ENCODE peak calls at places on chromosome 13, in five cellular contexts. One of them, this sample, is unnamed. For H3K4me1, the result is how much of the 10 kb centered on the place peaks cover.

GRCh38 chr13:40922437-40923040 is 96.6 kb downstream of the ELF1 start:
- DNase-seq in naive thymus-derived CD4-positive, alpha-beta T cell: no peak
- DNase-seq in pancreas: no peak
- DNase-seq in thoracic aorta: no peak
- DNase-seq in kidney: no peak
- DNase-seq in this sample: no peak

GRCh38 chr13:112781287-112781686 is 91.4 kb downstream of the ATP11A start:
- DNase-seq in naive thymus-derived CD4-positive, alpha-beta T cell: no peak
- DNase-seq in pancreas: no peak
- DNase-seq in thoracic aorta: no peak
- DNase-seq in kidney: no peak
- DNase-seq in this sample: no peak

GRCh38 chr13:53266757-53267156 is 238.1 kb downstream of the OLFM4 start:
- DNase-seq in naive thymus-derived CD4-positive, alpha-beta T cell: no peak
- DNase-seq in pancreas: no peak
- DNase-seq in thoracic aorta: no peak
- DNase-seq in kidney: no peak
- DNase-seq in this sample: no peak

GRCh38 chr13:108272333-108272732 is 2.8 kb downstream of the TNFSF13B start:
- DNase-seq in naive thymus-derived CD4-positive, alpha-beta T cell: no peak
- DNase-seq in pancreas: no peak
- DNase-seq in thoracic aorta: no peak
- DNase-seq in kidney: no peak
- DNase-seq in this sample: peak

GRCh38 chr13:77907653-77908341 is 10.8 kb downstream of the EDNRB start:
- DNase-seq in naive thymus-derived CD4-positive, alpha-beta T cell: no peak
- DNase-seq in pancreas: no peak
- DNase-seq in thoracic aorta: no peak
- DNase-seq in kidney: no peak
- DNase-seq in this sample: no peak

GRCh38 chr13:28501547-28501946 is 6.6 kb upstream of the FLT1 start:
- DNase-seq in naive thymus-derived CD4-positive, alpha-beta T cell: no peak
- DNase-seq in pancreas: no peak
- DNase-seq in thoracic aorta: no peak
- DNase-seq in kidney: no peak
- DNase-seq in this sample: no peak

GRCh38 chr13:106533940-106534843 is 1.3 kb downstream of the EFNB2 start:
- DNase-seq in naive thymus-derived CD4-positive, alpha-beta T cell: peak
- DNase-seq in pancreas: peak
- DNase-seq in thoracic aorta: no peak
- DNase-seq in kidney: peak
- DNase-seq in this sample: peak

GRCh38 chr13:91142572-91142971 is 204.9 kb upstream of the MIR17HG start:
- DNase-seq in naive thymus-derived CD4-positive, alpha-beta T cell: no peak
- DNase-seq in pancreas: no peak
- DNase-seq in thoracic aorta: no peak
- DNase-seq in kidney: no peak
- DNase-seq in this sample: peak

GRCh38 chr13:57996717-57997116 is 365.2 kb downstream of the PCDH17 start:
- DNase-seq in naive thymus-derived CD4-positive, alpha-beta T cell: no peak
- DNase-seq in pancreas: no peak
- DNase-seq in thoracic aorta: no peak
- DNase-seq in kidney: no peak
- DNase-seq in this sample: no peak

GRCh38 chr13:46303743-46304385 is 83.2 kb downstream of the RUBCNL start:
- DNase-seq in naive thymus-derived CD4-positive, alpha-beta T cell: no peak
- DNase-seq in pancreas: no peak
- DNase-seq in thoracic aorta: no peak
- DNase-seq in kidney: no peak
- DNase-seq in this sample: no peak

GRCh38 chr13:33554919-33555791 is 262.8 kb upstream of the RFC3 start:
- DNase-seq in naive thymus-derived CD4-positive, alpha-beta T cell: no peak
- DNase-seq in pancreas: no peak
- DNase-seq in thoracic aorta: no peak
- DNase-seq in kidney: no peak
- DNase-seq in this sample: peak

GRCh38 chr13:27053902-27054595 is 117.6 kb downstream of the USP12 start:
- DNase-seq in naive thymus-derived CD4-positive, alpha-beta T cell: no peak
- DNase-seq in pancreas: no peak
- DNase-seq in thoracic aorta: no peak
- DNase-seq in kidney: no peak
- DNase-seq in this sample: peak

GRCh38 chr13:74930402-74931165 is 551.4 kb downstream of the TBC1D4 start:
- DNase-seq in naive thymus-derived CD4-positive, alpha-beta T cell: no peak
- DNase-seq in pancreas: no peak
- DNase-seq in thoracic aorta: no peak
- DNase-seq in kidney: no peak
- DNase-seq in this sample: peak

GRCh38 chr13:51926528-51926885 is 64.7 kb downstream of the CCDC70 start:
- DNase-seq in naive thymus-derived CD4-positive, alpha-beta T cell: no peak
- DNase-seq in pancreas: no peak
- DNase-seq in thoracic aorta: no peak
- DNase-seq in kidney: no peak
- DNase-seq in this sample: no peak

GRCh38 chr13:33172400-33172799 is 113.2 kb downstream of the STARD13 start:
- DNase-seq in naive thymus-derived CD4-positive, alpha-beta T cell: no peak
- DNase-seq in pancreas: no peak
- DNase-seq in thoracic aorta: no peak
- DNase-seq in kidney: no peak
- DNase-seq in this sample: peak

GRCh38 chr13:89925107-89925506 is 1422.4 kb upstream of the MIR17HG start:
- DNase-seq in naive thymus-derived CD4-positive, alpha-beta T cell: no peak
- DNase-seq in pancreas: no peak
- DNase-seq in thoracic aorta: no peak
- DNase-seq in kidney: no peak
- DNase-seq in this sample: no peak

GRCh38 chr13:112522578-112522977 is 65.4 kb downstream of the TUBGCP3 start:
- DNase-seq in naive thymus-derived CD4-positive, alpha-beta T cell: no peak
- DNase-seq in pancreas: no peak
- DNase-seq in thoracic aorta: no peak
- DNase-seq in kidney: no peak
- DNase-seq in this sample: no peak

GRCh38 chr13:59746291-59746962 is 417.3 kb downstream of the DIAPH3 start:
- DNase-seq in naive thymus-derived CD4-positive, alpha-beta T cell: no peak
- DNase-seq in pancreas: no peak
- DNase-seq in thoracic aorta: no peak
- DNase-seq in kidney: no peak
- DNase-seq in this sample: peak

GRCh38 chr13:50094615-50095293 is 79.5 kb downstream of the KCNRG start:
- DNase-seq in naive thymus-derived CD4-positive, alpha-beta T cell: no peak
- DNase-seq in pancreas: no peak
- DNase-seq in thoracic aorta: no peak
- DNase-seq in kidney: no peak
- DNase-seq in this sample: no peak

GRCh38 chr13:50090211-50090610 is 75.0 kb downstream of the KCNRG start:
- DNase-seq in naive thymus-derived CD4-positive, alpha-beta T cell: no peak
- DNase-seq in pancreas: no peak
- DNase-seq in thoracic aorta: no peak
- DNase-seq in kidney: no peak
- DNase-seq in this sample: no peak

GRCh38 chr13:50085063-50085462 is 69.8 kb downstream of the KCNRG start:
- DNase-seq in naive thymus-derived CD4-positive, alpha-beta T cell: no peak
- DNase-seq in pancreas: no peak
- DNase-seq in thoracic aorta: no peak
- DNase-seq in kidney: no peak
- DNase-seq in this sample: peak

GRCh38 chr13:50089633-50090032 is 74.4 kb downstream of the KCNRG start:
- DNase-seq in naive thymus-derived CD4-positive, alpha-beta T cell: no peak
- DNase-seq in pancreas: no peak
- DNase-seq in thoracic aorta: no peak
- DNase-seq in kidney: no peak
- DNase-seq in this sample: no peak
- H3K4me1 ChIP-seq in naive thymus-derived CD4-positive, alpha-beta T cell: under half
- H3K4me1 ChIP-seq in pancreas: under half
- H3K4me1 ChIP-seq in thoracic aorta: under half
- H3K4me1 ChIP-seq in kidney: under half
- H3K4me1 ChIP-seq in this sample: under half

GRCh38 chr13:42654760-42655159 is 80.8 kb downstream of the TNFSF11 start:
- DNase-seq in naive thymus-derived CD4-positive, alpha-beta T cell: no peak
- DNase-seq in pancreas: no peak
- DNase-seq in thoracic aorta: no peak
- DNase-seq in kidney: no peak
- DNase-seq in this sample: peak
- H3K4me1 ChIP-seq in naive thymus-derived CD4-positive, alpha-beta T cell: under half
- H3K4me1 ChIP-seq in pancreas: under half
- H3K4me1 ChIP-seq in thoracic aorta: under half
- H3K4me1 ChIP-seq in kidney: under half
- H3K4me1 ChIP-seq in this sample: under half

DNA sequence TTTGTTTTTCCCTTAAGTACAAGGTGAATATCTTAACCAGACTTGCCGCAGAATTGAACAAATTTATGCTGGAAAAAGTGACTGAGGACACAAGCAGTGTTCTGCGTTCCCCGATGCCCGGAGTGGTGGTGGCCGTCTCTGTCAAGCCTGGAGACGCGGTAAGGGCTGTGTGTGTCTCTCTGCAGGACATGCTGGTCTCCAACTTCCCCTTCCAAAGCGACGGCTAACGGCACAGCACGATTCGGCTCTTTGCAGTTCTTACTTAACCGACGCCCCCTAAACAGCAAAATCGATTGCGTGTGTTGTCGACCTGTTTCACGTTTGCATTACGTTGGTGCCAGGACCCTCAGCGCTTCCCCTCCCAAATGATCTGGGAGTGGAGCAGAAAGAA is 73.2 kb downstream of the GGACT start:
- DNase-seq in naive thymus-derived CD4-positive, alpha-beta T cell: no peak
- DNase-seq in pancreas: no peak
- DNase-seq in thoracic aorta: no peak
- DNase-seq in kidney: no peak
- DNase-seq in this sample: no peak
- H3K4me1 ChIP-seq in naive thymus-derived CD4-positive, alpha-beta T cell: under half
- H3K4me1 ChIP-seq in pancreas: under half
- H3K4me1 ChIP-seq in thoracic aorta: under half
- H3K4me1 ChIP-seq in kidney: under half
- H3K4me1 ChIP-seq in this sample: under half

GRCh38 chr13:110262944-110263343 is 44.0 kb downstream of the COL4A1 start:
- DNase-seq in naive thymus-derived CD4-positive, alpha-beta T cell: no peak
- DNase-seq in pancreas: no peak
- DNase-seq in thoracic aorta: no peak
- DNase-seq in kidney: no peak
- DNase-seq in this sample: no peak

GRCh38 chr13:110263906-110264305 is 43.1 kb downstream of the COL4A1 start:
- DNase-seq in naive thymus-derived CD4-positive, alpha-beta T cell: no peak
- DNase-seq in pancreas: no peak
- DNase-seq in thoracic aorta: no peak
- DNase-seq in kidney: no peak
- DNase-seq in this sample: no peak

GRCh38 chr13:110261166-110262081 is 45.5 kb downstream of the COL4A1 start:
- DNase-seq in naive thymus-derived CD4-positive, alpha-beta T cell: no peak
- DNase-seq in pancreas: no peak
- DNase-seq in thoracic aorta: no peak
- DNase-seq in kidney: no peak
- DNase-seq in this sample: no peak

GRCh38 chr13:110262082-110262436 is 44.9 kb downstream of the COL4A1 start:
- DNase-seq in naive thymus-derived CD4-positive, alpha-beta T cell: no peak
- DNase-seq in pancreas: no peak
- DNase-seq in thoracic aorta: no peak
- DNase-seq in kidney: no peak
- DNase-seq in this sample: no peak

DNA sequence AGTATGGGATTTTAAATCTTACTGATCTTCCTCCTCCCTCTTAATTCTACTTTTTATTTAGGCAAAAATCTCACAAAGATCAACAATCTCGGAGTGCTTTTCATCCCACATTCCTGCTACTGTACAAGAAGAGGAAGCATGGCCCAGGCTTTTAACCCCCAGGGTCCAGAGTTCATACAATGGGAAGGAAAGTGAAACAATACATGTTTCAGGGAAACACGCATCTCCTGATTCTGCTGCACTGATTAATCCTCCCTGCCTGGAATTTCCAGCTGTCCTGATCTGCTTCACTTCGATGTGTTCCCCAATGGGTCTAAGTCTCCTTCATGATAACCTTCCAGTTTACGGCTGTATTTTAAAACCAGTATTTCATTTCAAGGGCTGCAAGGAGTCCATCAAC is 44.5 kb downstream of the COL4A1 start:
- DNase-seq in naive thymus-derived CD4-positive, alpha-beta T cell: no peak
- DNase-seq in pancreas: no peak
- DNase-seq in thoracic aorta: no peak
- DNase-seq in kidney: no peak
- DNase-seq in this sample: no peak
- H3K4me1 ChIP-seq in naive thymus-derived CD4-positive, alpha-beta T cell: under half
- H3K4me1 ChIP-seq in pancreas: under half
- H3K4me1 ChIP-seq in thoracic aorta: half or more
- H3K4me1 ChIP-seq in kidney: under half
- H3K4me1 ChIP-seq in this sample: half or more

DNA sequence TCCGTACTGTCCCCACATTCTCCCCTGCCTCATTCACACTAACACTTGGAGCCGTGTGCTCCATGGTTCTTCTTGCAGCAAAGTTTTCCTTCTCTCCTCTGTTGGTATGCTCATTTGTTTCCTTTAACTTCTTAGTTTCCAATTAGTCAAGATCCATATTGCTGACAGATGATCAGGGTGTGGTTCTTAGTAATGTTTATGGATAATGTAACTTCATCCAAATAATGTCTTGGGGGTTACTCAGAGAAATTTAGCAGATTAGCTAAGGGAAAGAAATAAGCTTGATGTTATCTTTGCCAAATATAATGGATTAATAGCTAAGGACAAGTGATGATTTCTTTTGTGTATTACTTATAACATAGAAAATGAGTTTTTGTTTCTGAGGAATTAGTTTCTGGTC is 174.4 kb downstream of the NUFIP1 start:
- DNase-seq in naive thymus-derived CD4-positive, alpha-beta T cell: no peak
- DNase-seq in pancreas: no peak
- DNase-seq in thoracic aorta: no peak
- DNase-seq in kidney: no peak
- DNase-seq in this sample: no peak
- H3K4me1 ChIP-seq in naive thymus-derived CD4-positive, alpha-beta T cell: under half
- H3K4me1 ChIP-seq in pancreas: under half
- H3K4me1 ChIP-seq in thoracic aorta: under half
- H3K4me1 ChIP-seq in kidney: under half
- H3K4me1 ChIP-seq in this sample: under half

DNA sequence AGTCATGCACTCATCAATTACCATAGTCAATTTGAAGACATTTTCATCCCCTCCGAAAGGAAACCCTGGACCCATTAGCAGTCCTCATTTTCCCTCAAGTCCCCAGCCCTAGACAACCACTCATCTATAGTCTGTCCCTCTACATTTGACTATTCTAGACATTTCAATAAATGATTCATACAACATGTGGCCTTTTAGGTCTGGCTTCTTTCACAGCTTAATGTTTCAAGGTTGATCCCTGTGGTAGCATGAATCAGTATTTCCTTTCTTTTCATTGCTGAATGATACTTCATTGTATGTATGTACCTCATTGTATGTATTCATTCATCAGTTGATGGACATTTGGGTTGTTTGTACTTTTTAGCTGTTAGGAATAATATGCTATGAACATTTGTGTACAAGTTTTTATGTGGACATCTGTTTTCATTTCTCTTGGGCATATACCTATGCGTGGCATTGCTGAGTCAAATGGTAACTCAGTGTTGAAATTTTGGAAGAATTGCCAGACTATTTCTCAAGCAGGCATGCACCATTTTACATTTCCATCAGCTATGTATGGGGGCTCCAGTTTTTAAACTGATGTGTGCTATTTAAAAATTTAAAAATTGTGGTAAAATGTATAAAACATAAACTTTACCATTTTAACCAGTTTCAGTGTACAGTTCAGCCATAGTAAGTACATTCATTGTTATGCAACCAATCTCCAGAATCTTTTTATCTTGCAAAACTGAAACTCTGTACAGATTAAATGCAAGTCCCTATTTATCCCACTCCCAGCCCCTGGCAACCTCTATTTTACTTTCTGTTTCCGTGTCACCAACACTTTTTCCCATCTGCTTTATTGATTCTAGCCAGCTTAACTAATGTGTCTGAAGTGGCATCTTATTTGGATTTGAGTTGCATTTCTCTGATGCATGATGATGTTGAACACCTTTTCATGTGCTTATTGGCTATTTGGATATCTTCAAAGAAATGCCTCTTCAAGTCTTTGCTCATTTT is 18.6 kb downstream of the SPATA13 start:
- DNase-seq in naive thymus-derived CD4-positive, alpha-beta T cell: no peak
- DNase-seq in pancreas: no peak
- DNase-seq in thoracic aorta: no peak
- DNase-seq in kidney: no peak
- DNase-seq in this sample: peak
- H3K4me1 ChIP-seq in naive thymus-derived CD4-positive, alpha-beta T cell: under half
- H3K4me1 ChIP-seq in pancreas: half or more
- H3K4me1 ChIP-seq in thoracic aorta: under half
- H3K4me1 ChIP-seq in kidney: under half
- H3K4me1 ChIP-seq in this sample: under half